ENCODE peak calls at places on chromosome 1, in ten cellular contexts. X is naive thymus-derived CD4-positive, alpha-beta T cell; Q is CD8-positive, alpha-beta memory T cell; M is fibroblast of lung; W is suprapubic skin; I is cardiac muscle cell; R is uterus; O is heart right ventricle; Y is adrenal gland; S is colonic mucosa. C is an unnamed sample.

GRCh38 chr1:111920221-111921024 is 69.0 kb downstream of the KCND3 start:
- DNase-seq in X (no peak), Q (no peak), M (no peak), W (no peak), I (no peak), R (no peak), O (peak; percentile 45), Y (no peak), S (no peak), C (no peak)

GRCh38 chr1:165254376-165254775 is 102.1 kb downstream of the LMX1A start:
- DNase-seq in X (no peak), Q (no peak), M (no peak), W (no peak), I (no peak), R (no peak), O (no peak), Y (no peak), S (no peak), C (no peak)

GRCh38 chr1:3869751-3870301 is 12.6 kb downstream of the DFFB start:
- DNase-seq in X (no peak), Q (no peak), M (no peak), W (no peak), I (no peak), R (no peak), O (no peak), Y (no peak), S (peak; percentile 25), C (no peak)

GRCh38 chr1:29236993-29237905 is 927 bp downstream of the PTPRU start:
- DNase-seq in X (no peak), Q (no peak), M (peak; percentile 41), W (peak; percentile 69), I (peak; percentile 71), R (peak; percentile 57), O (peak; percentile 21), Y (peak; percentile 25), S (peak; percentile 35), C (no peak)

GRCh38 chr1:158329807-158330206 is 1.5 kb downstream of the CD1B start:
- DNase-seq in X (no peak), Q (no peak), M (no peak), W (no peak), I (no peak), R (no peak), O (no peak), Y (no peak), S (no peak), C (peak; percentile 5)

GRCh38 chr1:92291372-92291999 is 7.3 kb downstream of the GLMN start:
- DNase-seq in X (no peak), Q (no peak), M (peak; percentile 82), W (no peak), I (peak; percentile 34), R (no peak), O (no peak), Y (no peak), S (no peak), C (no peak)

GRCh38 chr1:161311595-161312181 is 1.9 kb upstream of the MPZ start:
- DNase-seq in X (no peak), Q (no peak), M (no peak), W (no peak), I (no peak), R (no peak), O (no peak), Y (peak; percentile 29), S (no peak), C (no peak)

GRCh38 chr1:64471218-64471719 is 1.3 kb downstream of the CACHD1 start:
- DNase-seq in X (peak; percentile 19), Q (no peak), M (peak; percentile 28), W (peak; percentile 66), I (peak; percentile 88), R (peak; percentile 47), O (peak; percentile 32), Y (peak; percentile 65), S (peak; percentile 39), C (no peak)

GRCh38 chr1:226466301-226466700 is 58.4 kb upstream of the PARP1 start:
- DNase-seq in X (no peak), Q (no peak), M (no peak), W (no peak), I (no peak), R (no peak), O (no peak), Y (no peak), S (no peak), C (no peak)
- H3K27me3 ChIP-seq in X (no peaks in the 10 kb centered on the region), Q (no peaks in the 10 kb centered on the region), M (no peaks in the 10 kb centered on the region), W (no peaks in the 10 kb centered on the region), I (no peaks in the 10 kb centered on the region), R (no peaks in the 10 kb centered on the region), O (no peaks in the 10 kb centered on the region), Y (no peaks in the 10 kb centered on the region), S (no peaks in the 10 kb centered on the region), C (no peaks in the 10 kb centered on the region)

GRCh38 chr1:204396015-204396583 is 15.5 kb downstream of the PPP1R15B start:
- DNase-seq in X (no peak), Q (no peak), M (no peak), W (no peak), I (no peak), R (no peak), O (no peak), Y (no peak), S (peak; percentile 9), C (no peak)

GRCh38 chr1:204401747-204402146 is 9.9 kb downstream of the PPP1R15B start:
- DNase-seq in X (no peak), Q (no peak), M (no peak), W (no peak), I (no peak), R (no peak), O (no peak), Y (no peak), S (no peak), C (no peak)

GRCh38 chr1:204402391-204402790 is 9.2 kb downstream of the PPP1R15B start:
- DNase-seq in X (no peak), Q (no peak), M (no peak), W (no peak), I (no peak), R (no peak), O (no peak), Y (no peak), S (peak; percentile 7), C (no peak)

GRCh38 chr1:204400893-204401510 is 10.6 kb downstream of the PPP1R15B start:
- DNase-seq in X (no peak), Q (no peak), M (no peak), W (no peak), I (no peak), R (no peak), O (no peak), Y (no peak), S (peak; percentile 9), C (no peak)

DNA sequence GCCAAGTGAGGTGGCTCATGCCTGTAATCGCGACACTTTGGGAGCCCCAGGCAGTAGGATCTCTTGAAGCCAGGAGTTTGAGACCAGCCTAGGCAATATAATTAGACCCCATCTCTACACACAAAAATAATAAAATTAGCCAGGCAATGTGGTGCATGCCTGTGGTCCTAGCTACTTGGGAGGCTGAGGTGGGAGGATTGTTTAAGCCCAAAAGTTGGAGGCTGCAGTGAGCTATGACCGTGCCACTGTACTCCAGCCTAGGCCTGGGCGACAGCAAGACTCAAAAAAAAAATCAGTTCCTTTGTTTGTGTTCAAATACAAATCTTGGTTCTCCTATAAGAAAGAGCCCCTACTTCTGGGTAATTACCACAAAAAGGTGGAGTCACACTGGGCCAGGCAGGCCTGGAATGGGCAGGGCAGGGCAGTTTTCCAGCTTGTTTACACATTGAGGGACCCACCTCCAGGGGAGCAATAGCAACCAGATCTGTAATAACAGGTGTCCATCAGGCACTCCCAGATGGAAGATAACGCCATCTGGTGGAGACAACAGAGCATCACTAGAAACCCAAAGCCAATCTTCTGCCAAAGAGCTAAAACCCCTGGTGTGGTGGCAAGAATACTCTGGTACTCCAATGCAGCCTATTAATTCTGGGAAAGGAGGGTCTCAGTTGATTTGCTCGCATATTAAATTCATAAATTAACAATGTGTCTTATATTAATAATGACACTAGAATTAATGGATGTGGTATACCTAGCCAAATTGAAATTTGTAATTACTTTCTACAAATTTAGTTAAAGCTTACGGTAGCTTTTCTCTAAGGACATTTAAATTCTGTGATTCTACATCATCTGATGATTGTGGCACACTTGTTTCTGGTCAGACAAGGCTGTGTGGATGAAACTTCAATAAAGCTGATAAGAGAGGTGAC is 13.2 kb downstream of the PPP1R15B start:
- DNase-seq in X (peak; percentile 74), Q (no peak), M (peak; percentile 83), W (no peak), I (peak; percentile 77), R (no peak), O (peak; percentile 44), Y (no peak), S (peak; percentile 94), C (peak; percentile 67)
- H3K4me3 ChIP-seq in X (no peak overlapping the region), Q (no peak overlapping the region), M (no peak overlapping the region), W (no peak overlapping the region), I (no peak overlapping the region), R (no peak overlapping the region), O (no peak overlapping the region), Y (no peak overlapping the region), S (no peak overlapping the region), C (no peak overlapping the region)

GRCh38 chr1:27130798-27131197 is 24.1 kb downstream of the SLC9A1 start:
- DNase-seq in X (no peak), Q (no peak), M (no peak), W (no peak), I (no peak), R (no peak), O (peak; percentile 72), Y (no peak), S (no peak), C (no peak)

GRCh38 chr1:27135920-27136551 is 18.9 kb downstream of the SLC9A1 start:
- DNase-seq in X (no peak), Q (peak; percentile 22), M (no peak), W (no peak), I (no peak), R (no peak), O (no peak), Y (no peak), S (no peak), C (peak; percentile 49)

GRCh38 chr1:27132624-27133023 is 22.3 kb downstream of the SLC9A1 start:
- DNase-seq in X (no peak), Q (no peak), M (no peak), W (no peak), I (no peak), R (no peak), O (peak; percentile 51), Y (no peak), S (no peak), C (no peak)

GRCh38 chr1:27133990-27134389 is 20.9 kb downstream of the SLC9A1 start:
- DNase-seq in X (no peak), Q (no peak), M (no peak), W (no peak), I (no peak), R (no peak), O (no peak), Y (no peak), S (no peak), C (no peak)

DNA sequence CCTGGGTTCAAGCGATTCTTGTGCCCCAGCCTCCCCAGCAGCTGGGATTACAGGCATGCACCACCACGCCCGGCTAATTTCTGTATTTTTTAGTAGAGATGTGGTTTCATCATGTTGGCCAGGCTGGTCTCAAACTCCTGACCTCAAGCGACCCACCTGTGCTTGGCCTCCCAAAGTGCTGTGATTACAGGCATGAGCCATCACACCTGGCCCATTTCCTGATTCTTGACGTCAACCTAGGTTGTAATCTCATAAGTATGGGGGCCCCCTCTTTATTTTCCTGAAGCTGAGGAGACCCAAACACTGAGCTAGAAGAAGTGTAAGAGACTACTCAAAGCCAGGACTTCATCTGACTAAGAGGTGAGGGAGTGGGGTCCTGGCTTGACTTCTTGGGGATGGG is 21.8 kb downstream of the SLC9A1 start:
- DNase-seq in X (no peak), Q (no peak), M (no peak), W (no peak), I (no peak), R (no peak), O (no peak), Y (no peak), S (no peak), C (no peak)
- H3K4me1 ChIP-seq in X (peaks cover 25% of the 10 kb centered on the region), Q (peaks cover 29% of the 10 kb centered on the region), M (peaks cover 6% of the 10 kb centered on the region), W (peaks cover 41% of the 10 kb centered on the region), I (peaks cover 18% of the 10 kb centered on the region), R (no peaks in the 10 kb centered on the region), O (peaks cover 56% of the 10 kb centered on the region), Y (peaks cover 37% of the 10 kb centered on the region), S (peaks cover 19% of the 10 kb centered on the region), C (peaks cover 27% of the 10 kb centered on the region)

DNA sequence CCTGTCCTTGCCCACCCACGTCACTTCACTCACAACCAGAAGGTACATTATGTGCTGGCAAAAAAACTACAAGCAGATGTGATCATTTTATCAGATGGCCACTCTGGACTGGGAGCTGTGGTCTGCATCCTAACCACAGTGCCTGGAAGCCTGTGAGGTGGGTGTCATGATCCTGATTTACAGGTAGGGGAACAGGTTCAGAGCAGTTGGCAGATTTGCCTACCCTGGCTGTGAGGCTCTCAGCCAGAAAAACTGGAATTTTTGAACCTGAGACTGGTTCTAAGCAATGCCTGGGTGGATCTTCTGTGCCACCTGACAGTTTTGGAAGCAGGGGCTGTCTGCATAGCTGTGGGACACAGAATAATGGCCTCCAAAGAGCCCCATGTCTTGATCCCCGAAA is 150.8 kb downstream of the SYF2 start:
- DNase-seq in X (no peak), Q (no peak), M (no peak), W (no peak), I (no peak), R (no peak), O (no peak), Y (no peak), S (no peak), C (no peak)
- H3K27me3 ChIP-seq in X (no peaks in the 10 kb centered on the region), Q (no peaks in the 10 kb centered on the region), M (peaks cover 2% of the 10 kb centered on the region), W (no peaks in the 10 kb centered on the region), I (no peaks in the 10 kb centered on the region), R (no peaks in the 10 kb centered on the region), O (no peaks in the 10 kb centered on the region), Y (no peaks in the 10 kb centered on the region), S (no peaks in the 10 kb centered on the region), C (no peaks in the 10 kb centered on the region)

C was measured in CD4-positive, alpha-beta memory T cell.